ENCODE peak calls at places on chromosome 22, in eight cellular contexts. M is EL; A is heart right ventricle; T is fibroblast of lung; Z is activated naive CD4-positive, alpha-beta T cell treated with anti-CD3 and anti-CD28 coated beads, Interleukin-2, amount 50 U/mL, for 16 hours; G is pons; E is stimulated activated CD4-positive, alpha-beta T cell treated with anti-CD3 and anti-CD28 coated beads, Interleukin-12 subunit alpha, Interleukin-12 subunit beta, amount 100 ng/mL, for 48 hours; H is M059J. D is an unnamed sample.

GRCh38 chr22:48713266-48714205 is 1114.1 kb downstream of the BRD1 start:
- DNase-seq in E (no peak), H (no peak), Z (peak), T (peak), G (no peak), A (no peak), M (no peak), D (no peak)

GRCh38 chr22:35739642-35740041 is 22.0 kb downstream of the APOL5 start:
- DNase-seq in G (no peak), E (no peak), T (no peak), A (no peak), M (peak), Z (no peak), H (peak), D (no peak)

GRCh38 chr22:31841029-31841827 is 87.4 kb downstream of the DEPDC5 start:
- DNase-seq in E (no peak), M (no peak), G (peak), A (no peak), H (no peak), Z (no peak), T (no peak), D (no peak)

GRCh38 chr22:43090130-43090789 is 1.1 kb upstream of the TTLL1 start:
- DNase-seq in E (peak), M (peak), G (peak), Z (peak), A (no peak), H (peak), T (peak), D (peak)

GRCh38 chr22:40289991-40290459 is 56.3 kb upstream of the ADSL start:
- DNase-seq in Z (peak), E (peak), H (no peak), M (no peak), A (no peak), G (no peak), T (peak), D (no peak)

GRCh38 chr22:26008587-26008986 is 160.7 kb upstream of the SEZ6L start:
- DNase-seq in Z (no peak), A (no peak), E (no peak), M (no peak), G (no peak), H (no peak), T (no peak), D (no peak)

GRCh38 chr22:22386602-22387385 is 121.7 kb downstream of the ZNF280B start:
- DNase-seq in M (no peak), E (no peak), Z (no peak), A (no peak), T (no peak), H (no peak), G (no peak), D (no peak)

GRCh38 chr22:17921871-17922821 is 102.2 kb downstream of the MICAL3 start:
- DNase-seq in G (no peak), E (no peak), M (no peak), H (peak), T (peak), A (peak), Z (no peak), D (no peak)

GRCh38 chr22:28231423-28231822 is 312.4 kb upstream of the PITPNB start:
- DNase-seq in A (no peak), G (no peak), H (peak), E (no peak), Z (no peak), T (peak), M (no peak), D (no peak)

GRCh38 chr22:44158766-44159165 is 22.0 kb upstream of the PARVG start:
- DNase-seq in E (no peak), Z (no peak), T (no peak), H (no peak), G (peak), M (no peak), A (no peak), D (no peak)

D was measured in midbrain.